ENCODE peak calls at places on chromosomes 4 and X, in six cellular contexts. D, F, N, T, L and Z are unnamed samples.

GRCh38 chrX:110442631-110443030 is 84.0 kb downstream of the RTL9 start:
- DNase-seq in L (peak; percentile 60), T (no peak), N (no peak), F (peak; percentile 15), D (no peak), Z (peak; percentile 81)

GRCh38 chr4:41360911-41361830 is 104.4 kb downstream of the UCHL1 start:
- DNase-seq in F (peak; percentile 51), N (no peak), T (peak; percentile 50), D (peak; percentile 13), L (peak; percentile 47), Z (peak; percentile 42)

GRCh38 chrX:118423558-118423957 is 72.1 kb upstream of the DOCK11 start:
- DNase-seq in D (no peak), T (no peak), N (no peak), L (no peak), F (no peak), Z (no peak)

GRCh38 chr4:154720123-154720522 is 23.7 kb upstream of the LRAT start:
- DNase-seq in F (no peak), L (no peak), D (no peak), T (no peak), N (no peak), Z (peak; percentile 13)

GRCh38 chr4:75891611-75892010 is 10.6 kb downstream of the PPEF2 start:
- DNase-seq in F (no peak), T (no peak), N (no peak), L (no peak), D (no peak), Z (no peak)

GRCh38 chr4:44146516-44146915 is 302.1 kb downstream of the KCTD8 start:
- DNase-seq in N (no peak), T (no peak), L (no peak), D (no peak), F (no peak), Z (no peak)

GRCh38 chr4:26228883-26229282 is 91.9 kb upstream of the RBPJ start:
- DNase-seq in T (no peak), D (no peak), F (no peak), L (no peak), N (no peak), Z (no peak)

GRCh38 chrX:68432648-68433047 is 647 bp downstream of the OPHN1 start:
- DNase-seq in D (no peak), L (no peak), F (peak; percentile 4), T (no peak), N (no peak), Z (peak; percentile 1)

GRCh38 chr4:11428701-11429571 is at the start of gene HS3ST1:
- DNase-seq in N (peak; percentile 5), L (peak; percentile 69), F (peak; percentile 74), D (peak; percentile 23), T (peak; percentile 80), Z (peak; percentile 73)

GRCh38 chr4:1992468-1993168 is 16.2 kb downstream of the NELFA start:
- DNase-seq in F (peak; percentile 60), D (no peak), N (no peak), T (no peak), L (no peak), Z (no peak)

GRCh38 chr4:87060957-87061356 is 126.1 kb downstream of the AFF1 start:
- DNase-seq in T (no peak), L (no peak), F (no peak), N (no peak), D (no peak), Z (no peak)

GRCh38 chr4:8077181-8078108 is 81.2 kb downstream of the ABLIM2 start:
- DNase-seq in L (no peak), F (no peak), D (no peak), N (no peak), T (no peak), Z (no peak)

GRCh38 chr4:152352645-152353116 is 183.2 kb downstream of the FBXW7 start:
- DNase-seq in D (no peak), L (peak; percentile 26), T (peak; percentile 37), F (peak; percentile 30), N (no peak), Z (peak; percentile 88)

GRCh38 chr4:47690611-47691010 is 147.3 kb downstream of the CORIN start:
- DNase-seq in N (no peak), D (no peak), F (no peak), L (no peak), T (no peak), Z (no peak)

GRCh38 chrX:110851780-110852179 is 56.2 kb upstream of the CHRDL1 start:
- DNase-seq in D (no peak), N (no peak), F (no peak), L (peak; percentile 69), T (no peak), Z (peak; percentile 4)

GRCh38 chrX:3425031-3425430 is 78.6 kb upstream of the MXRA5 start:
- DNase-seq in N (no peak), T (no peak), F (no peak), L (no peak), D (no peak), Z (no peak)

GRCh38 chr4:88419874-88420273 is 37.0 kb upstream of the HERC5 start:
- DNase-seq in F (no peak), D (no peak), T (no peak), N (no peak), L (no peak), Z (no peak)

GRCh38 chrX:9770319-9770718 is 4.7 kb upstream of the GPR143 start:
- DNase-seq in L (no peak), T (no peak), N (no peak), F (no peak), D (no peak), Z (no peak)

GRCh38 chr4:102722740-102723139 is 38.0 kb downstream of the MANBA start:
- DNase-seq in D (no peak), N (no peak), T (no peak), F (no peak), L (no peak), Z (no peak)

GRCh38 chr4:185358514-185359433 is 37.0 kb downstream of the LRP2BP start:
- DNase-seq in N (no peak), D (no peak), L (no peak), F (no peak), T (no peak), Z (no peak)

GRCh38 chr4:36325499-36325898 is 44.1 kb downstream of the DTHD1 start:
- DNase-seq in N (no peak), T (no peak), L (no peak), D (no peak), F (no peak), Z (no peak)

GRCh38 chrX:155148724-155149537 is 67.3 kb upstream of the VBP1 start:
- DNase-seq in N (peak; percentile 12), D (no peak), F (peak; percentile 16), T (no peak), L (peak; percentile 21), Z (peak; percentile 59)

GRCh38 chrX:29666361-29666760 is 549.0 kb upstream of the MAGEB2 start:
- DNase-seq in T (no peak), D (no peak), L (no peak), N (no peak), F (no peak), Z (no peak)